ENCODE peak calls at places on chromosomes 1 and 21, in seven cellular contexts. Z is NT2/D1, O is ecto neural progenitor cell, X is tibial artery, N is RPMI7951, F is COR-L47, Q is erythroblast. A is an unnamed sample.

GRCh38 chr1:209797978-209798639 is 7.8 kb downstream of the IRF6 start:
- DNase-seq in Z (no peak), O (no peak), X (no peak), N (peak), F (no peak), Q (no peak), A (peak)

GRCh38 chr1:112629256-112629655 is 9.6 kb downstream of the CAPZA1 start:
- DNase-seq in Z (no peak), O (no peak), X (no peak), N (no peak), F (no peak), Q (no peak), A (no peak)

GRCh38 chr1:156806512-156807440 is 9.9 kb downstream of the SH2D2A start:
- DNase-seq in Z (no peak), O (no peak), X (no peak), N (no peak), F (no peak), Q (peak), A (no peak)

GRCh38 chr21:39014751-39015150 is 168.5 kb downstream of the PSMG1 start:
- DNase-seq in Z (no peak), O (no peak), X (no peak), N (peak), F (no peak), Q (no peak), A (no peak)

GRCh38 chr1:217620814-217621213 is 10.1 kb downstream of the GPATCH2 start:
- DNase-seq in Z (no peak), O (no peak), X (no peak), N (no peak), F (no peak), Q (no peak), A (no peak)

GRCh38 chr1:152018537-152018936 is 18.3 kb downstream of the S100A11 start:
- DNase-seq in Z (no peak), O (peak), X (no peak), N (no peak), F (no peak), Q (peak), A (no peak)

GRCh38 chr1:226814751-226815496 is 55.5 kb upstream of the PSEN2 start:
- DNase-seq in Z (no peak), O (no peak), X (peak), N (peak), F (peak), Q (no peak), A (no peak)

GRCh38 chr1:38190978-38191377 is 144.4 kb upstream of the POU3F1 start:
- DNase-seq in Z (no peak), O (no peak), X (no peak), N (no peak), F (no peak), Q (no peak), A (no peak)

GRCh38 chr21:34642211-34643075 is 26.4 kb upstream of the CLIC6 start:
- DNase-seq in Z (no peak), O (no peak), X (no peak), N (peak), F (no peak), Q (no peak), A (no peak)

GRCh38 chr1:151568626-151569088 is 28.5 kb downstream of the TUFT1 start:
- DNase-seq in Z (no peak), O (no peak), X (no peak), N (no peak), F (no peak), Q (peak), A (no peak)

GRCh38 chr1:54885863-54886723 is 902 bp downstream of the DHCR24 start:
- DNase-seq in Z (no peak), O (peak), X (no peak), N (no peak), F (peak), Q (no peak), A (peak)

GRCh38 chr1:9399510-9400424 is 107.1 kb downstream of the SPSB1 start:
- DNase-seq in Z (no peak), O (no peak), X (no peak), N (peak), F (peak), Q (no peak), A (peak)

GRCh38 chr1:212208978-212209644 is 76.1 kb upstream of the PPP2R5A start:
- DNase-seq in Z (no peak), O (no peak), X (no peak), N (no peak), F (no peak), Q (no peak), A (no peak)

GRCh38 chr1:35431173-35431599 is 126.0 kb downstream of the KIAA0319L start:
- DNase-seq in Z (no peak), O (no peak), X (no peak), N (no peak), F (no peak), Q (peak), A (peak)

GRCh38 chr1:153340356-153340755 is 8.3 kb downstream of the PGLYRP4 start:
- DNase-seq in Z (no peak), O (no peak), X (no peak), N (no peak), F (no peak), Q (no peak), A (no peak)

GRCh38 chr1:183282101-183282855 is 96.2 kb downstream of the LAMC2 start:
- DNase-seq in Z (no peak), O (no peak), X (no peak), N (no peak), F (no peak), Q (no peak), A (no peak)

GRCh38 chr1:118100686-118101300 is 84.2 kb downstream of the SPAG17 start:
- DNase-seq in Z (no peak), O (no peak), X (no peak), N (no peak), F (peak), Q (no peak), A (no peak)

GRCh38 chr1:150089846-150090520 is 22.4 kb downstream of the VPS45 start:
- DNase-seq in Z (no peak), O (no peak), X (no peak), N (no peak), F (no peak), Q (no peak), A (peak)

GRCh38 chr1:227093309-227093708 is 153.2 kb downstream of the COQ8A start:
- DNase-seq in Z (no peak), O (no peak), X (no peak), N (no peak), F (no peak), Q (no peak), A (no peak)

GRCh38 chr1:200179126-200179780 is 151.7 kb downstream of the NR5A2 start:
- DNase-seq in Z (no peak), O (no peak), X (no peak), N (no peak), F (no peak), Q (no peak), A (no peak)

GRCh38 chr1:43363283-43363934 is 4.4 kb downstream of the ELOVL1 start:
- DNase-seq in Z (no peak), O (no peak), X (no peak), N (peak), F (no peak), Q (no peak), A (no peak)

GRCh38 chr1:20551945-20552727 is at the start of gene FAM43B:
- DNase-seq in Z (no peak), O (peak), X (peak), N (peak), F (peak), Q (peak), A (no peak)

GRCh38 chr1:211643324-211644212 is 31.9 kb downstream of the NEK2 start:
- DNase-seq in Z (no peak), O (no peak), X (peak), N (peak), F (peak), Q (no peak), A (peak)

GRCh38 chr1:111735858-111736544 is 3.2 kb downstream of the INKA2 start:
- DNase-seq in Z (no peak), O (peak), X (no peak), N (no peak), F (no peak), Q (no peak), A (no peak)

GRCh38 chr1:12424150-12424549 is 193.9 kb downstream of the DHRS3 start:
- DNase-seq in Z (no peak), O (no peak), X (no peak), N (peak), F (no peak), Q (no peak), A (no peak)

GRCh38 chr1:96492236-96492635 is 229.3 kb upstream of the PTBP2 start:
- DNase-seq in Z (no peak), O (no peak), X (no peak), N (no peak), F (no peak), Q (no peak), A (no peak)

GRCh38 chr1:175576870-175577269 is 166.5 kb downstream of the TNR start:
- DNase-seq in Z (peak), O (no peak), X (no peak), N (no peak), F (no peak), Q (no peak), A (no peak)

GRCh38 chr1:174982971-174983689 is 16.6 kb upstream of the CACYBP start:
- DNase-seq in Z (peak), O (no peak), X (no peak), N (peak), F (peak), Q (peak), A (peak)